ENCODE peak calls at places on chromosomes 1 and 21, in five cellular contexts. A is GM23338, N is WTC11, K is H1, C is HepG2. T is an unnamed sample.

GRCh38 chr1:26285366-26286063 is 5.6 kb downstream of the SH3BGRL3 start:
- DNase-seq in A (peak), N (peak), K (peak), C (peak), T (peak)

GRCh38 chr1:57377731-57378139 is 46.1 kb downstream of the DAB1 start:
- DNase-seq in A (peak), N (no peak), K (no peak), C (no peak), T (no peak)

GRCh38 chr1:156717411-156717810 is 10.9 kb upstream of the METTL25B start:
- DNase-seq in A (no peak), N (no peak), K (no peak), C (no peak), T (no peak)

GRCh38 chr1:211198880-211199279 is 60.3 kb upstream of the RCOR3 start:
- DNase-seq in A (no peak), N (no peak), K (no peak), C (no peak), T (no peak)

GRCh38 chr21:42539931-42540343 is 26.3 kb downstream of the SLC37A1 start:
- DNase-seq in A (peak), N (peak), K (peak), C (no peak), T (peak)

GRCh38 chr1:193260925-193261324 is 74.5 kb upstream of the B3GALT2 start:
- DNase-seq in A (no peak), N (no peak), K (no peak), C (no peak), T (no peak)

GRCh38 chr1:201493757-201494617 is 12.9 kb downstream of the CSRP1 start:
- DNase-seq in A (no peak), N (no peak), K (no peak), C (no peak), T (no peak)

GRCh38 chr1:16088996-16089395 is 15.5 kb upstream of the FAM131C start:
- DNase-seq in A (no peak), N (no peak), K (no peak), C (no peak), T (peak)

GRCh38 chr1:178060789-178061556 is 32.9 kb upstream of the RASAL2 start:
- DNase-seq in A (peak), N (peak), K (no peak), C (peak), T (no peak)

DNA sequence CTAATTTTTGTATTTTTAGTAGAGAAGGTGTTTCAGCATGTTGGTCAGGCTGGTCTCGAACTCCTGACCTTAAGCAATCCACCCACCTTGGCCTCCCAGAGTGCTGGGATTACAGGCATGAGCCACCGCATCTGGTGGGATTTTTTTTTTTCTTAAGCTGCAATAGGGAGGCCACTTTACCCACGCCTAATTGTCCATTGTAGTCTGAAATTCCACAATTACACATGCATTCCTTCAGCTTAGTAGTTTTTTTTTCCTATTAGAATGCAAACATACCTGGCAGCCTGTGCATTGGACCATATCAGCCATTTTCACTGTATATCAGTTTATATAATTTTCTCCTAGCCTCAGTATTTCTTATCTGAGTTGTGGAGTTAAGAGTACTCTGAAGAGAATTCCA is 186.8 kb downstream of the LMX1A start:
- DNase-seq in A (no peak), N (no peak), K (no peak), C (no peak), T (no peak)
- TF ChIP-seq CREB1 in A (no peak), N (no peak), K (no peak), C (no peak), T (no peak)

GRCh38 chr1:22163137-22163536 is 20.2 kb upstream of the WNT4 start:
- DNase-seq in A (no peak), N (no peak), K (no peak), C (no peak), T (peak)

GRCh38 chr1:22168412-22168973 is 25.6 kb upstream of the WNT4 start:
- DNase-seq in A (no peak), N (no peak), K (no peak), C (no peak), T (no peak)

GRCh38 chr1:22163578-22163977 is 20.7 kb upstream of the WNT4 start:
- DNase-seq in A (no peak), N (no peak), K (no peak), C (no peak), T (no peak)

GRCh38 chr1:22164841-22165808 is 22.2 kb upstream of the WNT4 start:
- DNase-seq in A (no peak), N (no peak), K (no peak), C (no peak), T (no peak)

GRCh38 chr1:22166439-22166838 is 23.5 kb upstream of the WNT4 start:
- DNase-seq in A (no peak), N (no peak), K (no peak), C (no peak), T (no peak)
- TF ChIP-seq CREB1 in A (no peak), N (no peak), K (no peak), C (no peak), T (no peak)

GRCh38 chr21:41506005-41506404 is 2.0 kb downstream of the TMPRSS2 start:
- DNase-seq in A (no peak), N (no peak), K (no peak), C (no peak), T (no peak)

GRCh38 chr21:41501919-41502318 is 6.0 kb downstream of the TMPRSS2 start:
- DNase-seq in A (no peak), N (no peak), K (no peak), C (no peak), T (no peak)

GRCh38 chr21:41506526-41507520 is 1.1 kb downstream of the TMPRSS2 start:
- DNase-seq in A (peak), N (peak), K (peak), C (no peak), T (no peak)

GRCh38 chr21:41503331-41503730 is 4.6 kb downstream of the TMPRSS2 start:
- DNase-seq in A (no peak), N (no peak), K (no peak), C (no peak), T (no peak)

GRCh38 chr21:41504030-41504429 is 3.9 kb downstream of the TMPRSS2 start:
- DNase-seq in A (no peak), N (no peak), K (no peak), C (no peak), T (no peak)
- TF ChIP-seq CREB1 in A (no peak), N (no peak), K (no peak), C (no peak), T (no peak)

DNA sequence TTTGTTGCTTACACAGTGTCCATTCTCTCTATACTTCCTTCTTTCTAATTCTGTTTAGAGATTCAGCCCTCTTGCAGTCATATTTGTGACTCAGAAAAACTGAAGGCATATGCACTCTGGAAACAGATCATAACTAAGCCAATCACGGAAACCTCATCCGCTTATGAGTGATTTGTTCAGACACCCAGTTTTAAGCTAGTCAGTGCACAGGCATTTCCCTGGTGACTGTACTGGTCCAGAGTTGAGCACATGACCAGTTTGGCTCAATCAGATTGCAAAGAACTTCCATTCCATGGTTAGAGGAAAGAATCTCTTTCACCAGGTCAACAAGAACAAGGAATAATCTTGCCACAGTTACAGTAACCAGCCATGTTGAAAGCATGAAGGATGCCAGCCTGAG is 69.2 kb upstream of the SGIP1 start:
- DNase-seq in A (no peak), N (no peak), K (no peak), C (no peak), T (no peak)
- TF ChIP-seq CREB1 in A (no peak), N (no peak), K (no peak), C (no peak), T (no peak)

DNA sequence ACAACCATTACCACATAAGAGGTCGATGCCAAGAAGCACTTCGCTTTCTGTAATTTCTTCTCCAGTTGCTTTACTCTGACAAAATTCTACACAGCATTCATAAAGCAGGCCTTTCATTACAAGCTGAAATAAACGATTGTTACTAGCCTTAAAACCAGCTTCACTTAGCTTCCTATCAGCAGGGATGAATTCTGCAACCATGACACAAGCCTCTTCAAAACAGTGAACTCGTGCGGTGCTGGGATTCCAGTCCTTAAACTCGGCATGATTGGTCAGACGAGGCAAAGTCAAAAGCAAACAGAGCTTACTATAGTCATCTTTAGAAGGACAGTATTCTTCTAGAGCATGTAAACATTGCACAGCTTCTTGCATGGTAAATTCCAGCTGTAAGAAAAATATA is 30.6 kb downstream of the WDR47 start:
- DNase-seq in A (no peak), N (no peak), K (no peak), C (peak), T (no peak)
- TF ChIP-seq CREB1 in A (no peak), N (no peak), K (no peak), C (no peak), T (no peak)

DNA sequence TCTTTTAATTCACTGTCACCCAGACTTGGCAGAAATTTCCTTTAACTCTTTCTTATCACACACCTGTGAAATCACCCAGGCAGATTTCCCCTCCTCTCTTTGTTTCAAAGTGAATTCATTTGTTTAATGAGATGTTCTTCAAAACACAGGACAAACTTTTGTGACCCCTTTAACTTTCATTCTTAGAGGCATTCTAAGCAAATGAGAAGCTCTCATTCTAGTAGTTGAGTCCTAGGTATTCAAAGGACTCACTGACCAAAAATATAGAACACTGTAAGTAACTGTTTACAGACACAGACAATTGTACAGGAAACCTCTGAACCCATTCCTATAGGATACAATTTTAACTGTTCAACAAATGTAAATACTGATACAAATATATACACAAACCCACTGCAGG is 16.9 kb downstream of the LRRC8C start:
- DNase-seq in A (no peak), N (no peak), K (no peak), C (no peak), T (no peak)
- TF ChIP-seq CREB1 in A (no peak), N (no peak), K (no peak), C (no peak), T (no peak)

GRCh38 chr1:21626921-21627339 is 42.2 kb downstream of the RAP1GAP start:
- DNase-seq in A (no peak), N (no peak), K (no peak), C (no peak), T (peak)
- TF ChIP-seq CREB1 in A (no peak), N (no peak), K (no peak), C (no peak), T (no peak)

T was measured in K562.